ENCODE peak calls at places on chromosomes 7 and 10, in eight cellular contexts. One of them, this sample, is unnamed.

GRCh38 chr10:106504536-106504935 is 660.0 kb downstream of the SORCS1 start:
- DNase-seq in GM12878: no peak
- DNase-seq in PC-9: no peak
- DNase-seq in caudate nucleus: no peak
- DNase-seq in heart left ventricle: no peak
- DNase-seq in stomach: no peak
- DNase-seq in spleen: no peak
- DNase-seq in A673: no peak
- DNase-seq in this sample: no peak

GRCh38 chr7:101402081-101402779 is 39.6 kb downstream of the COL26A1 start:
- DNase-seq in caudate nucleus: no peak
- DNase-seq in A673: peak
- DNase-seq in heart left ventricle: no peak
- DNase-seq in GM12878: no peak
- DNase-seq in stomach: no peak
- DNase-seq in spleen: no peak
- DNase-seq in PC-9: peak
- DNase-seq in this sample: no peak

GRCh38 chr7:48052748-48053147 is 17.4 kb downstream of the C7orf57 start:
- DNase-seq in GM12878: no peak
- DNase-seq in spleen: no peak
- DNase-seq in PC-9: peak
- DNase-seq in heart left ventricle: no peak
- DNase-seq in A673: no peak
- DNase-seq in stomach: no peak
- DNase-seq in caudate nucleus: no peak
- DNase-seq in this sample: no peak

GRCh38 chr7:99975782-99976521 is at the start of gene AZGP1:
- DNase-seq in stomach: peak
- DNase-seq in PC-9: no peak
- DNase-seq in GM12878: no peak
- DNase-seq in heart left ventricle: peak
- DNase-seq in caudate nucleus: no peak
- DNase-seq in spleen: no peak
- DNase-seq in A673: no peak
- DNase-seq in this sample: no peak

GRCh38 chr7:77391230-77391629 is 24.9 kb downstream of the GSAP start:
- DNase-seq in stomach: no peak
- DNase-seq in heart left ventricle: no peak
- DNase-seq in GM12878: peak
- DNase-seq in PC-9: no peak
- DNase-seq in A673: no peak
- DNase-seq in caudate nucleus: no peak
- DNase-seq in spleen: no peak
- DNase-seq in this sample: no peak

GRCh38 chr7:44893710-44894135 is 8.4 kb upstream of the PURB start:
- DNase-seq in spleen: no peak
- DNase-seq in stomach: no peak
- DNase-seq in PC-9: no peak
- DNase-seq in GM12878: no peak
- DNase-seq in A673: no peak
- DNase-seq in heart left ventricle: no peak
- DNase-seq in caudate nucleus: no peak
- DNase-seq in this sample: no peak

GRCh38 chr10:124026337-124026939 is 67.0 kb downstream of the CHST15 start:
- DNase-seq in PC-9: no peak
- DNase-seq in caudate nucleus: no peak
- DNase-seq in spleen: peak
- DNase-seq in A673: no peak
- DNase-seq in stomach: no peak
- DNase-seq in GM12878: no peak
- DNase-seq in heart left ventricle: no peak
- DNase-seq in this sample: no peak

GRCh38 chr10:122154733-122155366 is 116.2 kb upstream of the BTBD16 start:
- DNase-seq in stomach: no peak
- DNase-seq in caudate nucleus: peak
- DNase-seq in PC-9: no peak
- DNase-seq in spleen: peak
- DNase-seq in GM12878: no peak
- DNase-seq in A673: no peak
- DNase-seq in heart left ventricle: peak
- DNase-seq in this sample: peak

GRCh38 chr7:76073335-76073990 is 25.6 kb downstream of the MDH2 start:
- DNase-seq in A673: no peak
- DNase-seq in GM12878: no peak
- DNase-seq in heart left ventricle: no peak
- DNase-seq in PC-9: no peak
- DNase-seq in spleen: no peak
- DNase-seq in caudate nucleus: no peak
- DNase-seq in stomach: no peak
- DNase-seq in this sample: no peak

GRCh38 chr10:50634479-50634878 is 10.7 kb upstream of the SGMS1 start:
- DNase-seq in stomach: no peak
- DNase-seq in GM12878: no peak
- DNase-seq in heart left ventricle: no peak
- DNase-seq in PC-9: no peak
- DNase-seq in spleen: no peak
- DNase-seq in A673: no peak
- DNase-seq in caudate nucleus: no peak
- DNase-seq in this sample: no peak
- H3K27ac ChIP-seq in stomach: no peak
- H3K27ac ChIP-seq in GM12878: no peak
- H3K27ac ChIP-seq in heart left ventricle: no peak
- H3K27ac ChIP-seq in PC-9: no peak
- H3K27ac ChIP-seq in spleen: no peak
- H3K27ac ChIP-seq in A673: no peak
- H3K27ac ChIP-seq in caudate nucleus: no peak
- H3K27ac ChIP-seq in this sample: no peak

GRCh38 chr10:58662314-58662713 is 149.6 kb downstream of the BICC1 start:
- DNase-seq in heart left ventricle: no peak
- DNase-seq in spleen: no peak
- DNase-seq in PC-9: no peak
- DNase-seq in GM12878: no peak
- DNase-seq in caudate nucleus: no peak
- DNase-seq in stomach: no peak
- DNase-seq in A673: no peak
- DNase-seq in this sample: no peak
- H3K27ac ChIP-seq in heart left ventricle: no peak
- H3K27ac ChIP-seq in spleen: no peak
- H3K27ac ChIP-seq in PC-9: no peak
- H3K27ac ChIP-seq in GM12878: no peak
- H3K27ac ChIP-seq in caudate nucleus: no peak
- H3K27ac ChIP-seq in stomach: no peak
- H3K27ac ChIP-seq in A673: no peak
- H3K27ac ChIP-seq in this sample: peak

GRCh38 chr10:31757831-31758230 is 170.8 kb downstream of the ARHGAP12 start:
- DNase-seq in caudate nucleus: no peak
- DNase-seq in PC-9: no peak
- DNase-seq in GM12878: no peak
- DNase-seq in A673: no peak
- DNase-seq in spleen: no peak
- DNase-seq in stomach: no peak
- DNase-seq in heart left ventricle: no peak
- DNase-seq in this sample: no peak
- H3K27ac ChIP-seq in caudate nucleus: peak
- H3K27ac ChIP-seq in PC-9: no peak
- H3K27ac ChIP-seq in GM12878: no peak
- H3K27ac ChIP-seq in A673: no peak
- H3K27ac ChIP-seq in spleen: no peak
- H3K27ac ChIP-seq in stomach: peak
- H3K27ac ChIP-seq in heart left ventricle: peak
- H3K27ac ChIP-seq in this sample: peak

DNA sequence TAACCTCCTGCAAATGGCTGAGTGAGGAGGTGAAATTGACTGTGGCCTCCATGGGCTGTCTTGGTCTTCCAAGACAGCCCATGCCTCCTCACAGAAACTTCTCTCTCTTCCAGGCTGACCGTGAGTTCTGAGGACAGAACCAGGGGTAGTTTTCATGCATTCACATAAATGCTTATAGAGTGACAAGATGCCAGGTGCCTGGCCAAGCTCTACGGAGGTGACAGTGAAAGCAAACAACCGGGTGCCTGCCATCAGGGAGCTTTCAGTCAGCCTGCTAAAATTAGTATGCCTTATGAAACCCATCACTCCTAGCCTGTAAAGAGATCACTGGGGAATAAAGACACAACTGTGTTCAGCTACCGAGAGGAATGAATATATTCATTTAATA is 919 bp upstream of the RHOBTB1 start:
- DNase-seq in A673: no peak
- DNase-seq in stomach: no peak
- DNase-seq in spleen: no peak
- DNase-seq in caudate nucleus: no peak
- DNase-seq in heart left ventricle: peak
- DNase-seq in GM12878: no peak
- DNase-seq in PC-9: no peak
- DNase-seq in this sample: no peak
- H3K27ac ChIP-seq in A673: no peak
- H3K27ac ChIP-seq in stomach: peak
- H3K27ac ChIP-seq in spleen: peak
- H3K27ac ChIP-seq in caudate nucleus: peak
- H3K27ac ChIP-seq in heart left ventricle: peak
- H3K27ac ChIP-seq in GM12878: no peak
- H3K27ac ChIP-seq in PC-9: peak
- H3K27ac ChIP-seq in this sample: peak

DNA sequence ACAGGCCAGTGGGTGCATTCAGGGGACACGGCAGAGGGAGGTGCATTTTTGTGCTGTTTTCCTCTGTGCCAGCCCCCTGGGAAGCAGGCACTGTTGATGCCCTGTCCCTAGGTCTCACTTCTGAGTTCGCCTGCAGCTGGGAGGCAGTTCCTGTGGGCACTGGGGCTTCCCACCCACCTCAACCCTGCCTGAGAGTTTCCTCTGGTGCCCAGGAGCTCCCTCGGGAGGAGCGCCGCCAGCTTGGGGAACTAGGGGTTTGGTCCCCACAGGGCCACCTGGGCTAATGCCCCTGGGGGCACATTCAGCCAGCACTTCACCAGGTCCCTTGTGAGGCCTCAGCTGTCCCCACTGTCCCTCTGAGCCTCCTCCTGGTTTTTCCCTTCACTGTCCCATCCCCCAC is 178.2 kb upstream of the RHEB start:
- DNase-seq in caudate nucleus: no peak
- DNase-seq in spleen: no peak
- DNase-seq in heart left ventricle: no peak
- DNase-seq in stomach: no peak
- DNase-seq in A673: no peak
- DNase-seq in PC-9: no peak
- DNase-seq in GM12878: no peak
- DNase-seq in this sample: no peak
- H3K27ac ChIP-seq in caudate nucleus: no peak
- H3K27ac ChIP-seq in spleen: no peak
- H3K27ac ChIP-seq in heart left ventricle: no peak
- H3K27ac ChIP-seq in stomach: peak
- H3K27ac ChIP-seq in A673: no peak
- H3K27ac ChIP-seq in PC-9: no peak
- H3K27ac ChIP-seq in GM12878: no peak
- H3K27ac ChIP-seq in this sample: no peak

DNA sequence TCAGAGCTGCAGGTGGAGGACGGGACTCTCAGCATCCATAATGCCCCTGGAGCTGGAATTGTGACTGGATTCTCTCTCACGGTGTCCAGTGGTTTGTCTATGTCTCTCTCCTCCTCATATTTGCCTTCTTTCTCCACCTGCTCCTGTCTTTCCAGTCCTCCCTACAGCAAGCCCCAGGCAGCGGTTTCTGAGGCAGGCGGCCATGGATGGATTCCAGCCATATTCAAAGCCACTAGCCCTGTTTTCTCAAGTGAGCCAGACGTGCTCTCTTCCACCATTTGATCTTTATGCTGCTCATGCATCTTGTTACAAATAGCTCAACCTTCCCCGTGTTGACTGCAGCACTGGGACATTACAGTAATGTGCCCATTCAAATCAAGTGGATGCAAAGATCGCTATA is 387.2 kb upstream of the PODXL start:
- DNase-seq in A673: no peak
- DNase-seq in GM12878: no peak
- DNase-seq in heart left ventricle: no peak
- DNase-seq in stomach: no peak
- DNase-seq in caudate nucleus: no peak
- DNase-seq in PC-9: no peak
- DNase-seq in spleen: no peak
- DNase-seq in this sample: no peak
- H3K27ac ChIP-seq in A673: no peak
- H3K27ac ChIP-seq in GM12878: no peak
- H3K27ac ChIP-seq in heart left ventricle: no peak
- H3K27ac ChIP-seq in stomach: no peak
- H3K27ac ChIP-seq in caudate nucleus: no peak
- H3K27ac ChIP-seq in PC-9: no peak
- H3K27ac ChIP-seq in spleen: no peak
- H3K27ac ChIP-seq in this sample: no peak

GRCh38 chr7:16908561-16908960 is 26.8 kb upstream of the AGR3 start:
- DNase-seq in heart left ventricle: no peak
- DNase-seq in spleen: no peak
- DNase-seq in stomach: no peak
- DNase-seq in caudate nucleus: no peak
- DNase-seq in GM12878: no peak
- DNase-seq in A673: no peak
- DNase-seq in PC-9: no peak
- DNase-seq in this sample: no peak

GRCh38 chr7:16900212-16900768 is 18.5 kb upstream of the AGR3 start:
- DNase-seq in spleen: no peak
- DNase-seq in PC-9: no peak
- DNase-seq in heart left ventricle: no peak
- DNase-seq in caudate nucleus: no peak
- DNase-seq in GM12878: no peak
- DNase-seq in A673: no peak
- DNase-seq in stomach: no peak
- DNase-seq in this sample: no peak

GRCh38 chr7:16905300-16906044 is 23.7 kb upstream of the AGR3 start:
- DNase-seq in stomach: no peak
- DNase-seq in GM12878: no peak
- DNase-seq in spleen: no peak
- DNase-seq in A673: peak
- DNase-seq in heart left ventricle: no peak
- DNase-seq in caudate nucleus: no peak
- DNase-seq in PC-9: no peak
- DNase-seq in this sample: no peak

GRCh38 chr7:16904086-16904485 is 22.3 kb upstream of the AGR3 start:
- DNase-seq in PC-9: no peak
- DNase-seq in stomach: no peak
- DNase-seq in caudate nucleus: no peak
- DNase-seq in heart left ventricle: no peak
- DNase-seq in spleen: no peak
- DNase-seq in GM12878: no peak
- DNase-seq in A673: no peak
- DNase-seq in this sample: no peak
- H3K27ac ChIP-seq in PC-9: no peak
- H3K27ac ChIP-seq in stomach: no peak
- H3K27ac ChIP-seq in caudate nucleus: no peak
- H3K27ac ChIP-seq in heart left ventricle: no peak
- H3K27ac ChIP-seq in spleen: no peak
- H3K27ac ChIP-seq in GM12878: no peak
- H3K27ac ChIP-seq in A673: no peak
- H3K27ac ChIP-seq in this sample: no peak

GRCh38 chr7:2633538-2634264 is 1.9 kb downstream of the TTYH3 start:
- DNase-seq in stomach: no peak
- DNase-seq in PC-9: peak
- DNase-seq in heart left ventricle: no peak
- DNase-seq in spleen: peak
- DNase-seq in A673: peak
- DNase-seq in caudate nucleus: peak
- DNase-seq in GM12878: no peak
- DNase-seq in this sample: peak
- H3K27ac ChIP-seq in stomach: peak
- H3K27ac ChIP-seq in PC-9: peak
- H3K27ac ChIP-seq in heart left ventricle: peak
- H3K27ac ChIP-seq in spleen: peak
- H3K27ac ChIP-seq in A673: peak
- H3K27ac ChIP-seq in caudate nucleus: peak
- H3K27ac ChIP-seq in GM12878: peak
- H3K27ac ChIP-seq in this sample: peak

GRCh38 chr7:13901577-13901976 is 87.9 kb downstream of the ETV1 start:
- DNase-seq in GM12878: no peak
- DNase-seq in PC-9: no peak
- DNase-seq in A673: no peak
- DNase-seq in spleen: no peak
- DNase-seq in stomach: no peak
- DNase-seq in caudate nucleus: no peak
- DNase-seq in heart left ventricle: no peak
- DNase-seq in this sample: no peak
- H3K27ac ChIP-seq in GM12878: no peak
- H3K27ac ChIP-seq in PC-9: no peak
- H3K27ac ChIP-seq in A673: no peak
- H3K27ac ChIP-seq in spleen: no peak
- H3K27ac ChIP-seq in stomach: no peak
- H3K27ac ChIP-seq in caudate nucleus: no peak
- H3K27ac ChIP-seq in heart left ventricle: no peak
- H3K27ac ChIP-seq in this sample: no peak